ENCODE peak calls at places on chromosome 17, in seven cellular contexts. One of them, this sample, is unnamed.
A peak's percentile ranks its signal among the peaks of the same experiment; 100 is the strongest.

GRCh38 chr17:76562734-76563148 is 22.9 kb downstream of the PRCD start:
- DNase-seq in PC-3: peak; percentile 81
- DNase-seq in AG04450: peak; percentile 72
- DNase-seq in RWPE2: no peak
- DNase-seq in DND-41: no peak
- DNase-seq in GM13977: no peak
- DNase-seq in MCF 10A: peak; percentile 91
- DNase-seq in this sample: no peak

GRCh38 chr17:82370471-82371332 is 863 bp upstream of the UTS2R start:
- DNase-seq in PC-3: peak; percentile 8
- DNase-seq in AG04450: no peak
- DNase-seq in RWPE2: no peak
- DNase-seq in DND-41: no peak
- DNase-seq in GM13977: no peak
- DNase-seq in MCF 10A: no peak
- DNase-seq in this sample: peak; percentile 52

GRCh38 chr17:43723697-43724359 is 34.8 kb downstream of the SOST start:
- DNase-seq in PC-3: peak; percentile 90
- DNase-seq in AG04450: no peak
- DNase-seq in RWPE2: no peak
- DNase-seq in DND-41: no peak
- DNase-seq in GM13977: no peak
- DNase-seq in MCF 10A: peak; percentile 77
- DNase-seq in this sample: no peak

GRCh38 chr17:38619937-38620550 is 14.3 kb upstream of the SRCIN1 start:
- DNase-seq in PC-3: no peak
- DNase-seq in AG04450: no peak
- DNase-seq in RWPE2: no peak
- DNase-seq in DND-41: no peak
- DNase-seq in GM13977: peak; percentile 3
- DNase-seq in MCF 10A: no peak
- DNase-seq in this sample: no peak

GRCh38 chr17:63476857-63477470 is at the start of gene ACE:
- DNase-seq in PC-3: peak; percentile 54
- DNase-seq in AG04450: no peak
- DNase-seq in RWPE2: no peak
- DNase-seq in DND-41: peak; percentile 69
- DNase-seq in GM13977: peak; percentile 85
- DNase-seq in MCF 10A: no peak
- DNase-seq in this sample: peak; percentile 53

GRCh38 chr17:49218941-49219913 is 8.7 kb downstream of the ABI3 start:
- DNase-seq in PC-3: no peak
- DNase-seq in AG04450: no peak
- DNase-seq in RWPE2: no peak
- DNase-seq in DND-41: peak; percentile 69
- DNase-seq in GM13977: peak; percentile 78
- DNase-seq in MCF 10A: no peak
- DNase-seq in this sample: peak; percentile 83

GRCh38 chr17:4105232-4105631 is 37.6 kb downstream of the ZZEF1 start:
- DNase-seq in PC-3: no peak
- DNase-seq in AG04450: no peak
- DNase-seq in RWPE2: no peak
- DNase-seq in DND-41: no peak
- DNase-seq in GM13977: no peak
- DNase-seq in MCF 10A: no peak
- DNase-seq in this sample: no peak

GRCh38 chr17:63685021-63685420 is 14.9 kb downstream of the LIMD2 start:
- DNase-seq in PC-3: no peak
- DNase-seq in AG04450: no peak
- DNase-seq in RWPE2: no peak
- DNase-seq in DND-41: no peak
- DNase-seq in GM13977: no peak
- DNase-seq in MCF 10A: no peak
- DNase-seq in this sample: no peak

GRCh38 chr17:39461911-39462641 is 790 bp downstream of the CDK12 start:
- DNase-seq in PC-3: peak; percentile 7
- DNase-seq in AG04450: no peak
- DNase-seq in RWPE2: no peak
- DNase-seq in DND-41: peak; percentile 74
- DNase-seq in GM13977: no peak
- DNase-seq in MCF 10A: no peak
- DNase-seq in this sample: peak; percentile 48

GRCh38 chr17:34853916-34854315 is 107.3 kb downstream of the CCT6B start:
- DNase-seq in PC-3: no peak
- DNase-seq in AG04450: no peak
- DNase-seq in RWPE2: no peak
- DNase-seq in DND-41: no peak
- DNase-seq in GM13977: no peak
- DNase-seq in MCF 10A: no peak
- DNase-seq in this sample: no peak

GRCh38 chr17:34850023-34850422 is 111.2 kb downstream of the CCT6B start:
- DNase-seq in PC-3: no peak
- DNase-seq in AG04450: no peak
- DNase-seq in RWPE2: no peak
- DNase-seq in DND-41: no peak
- DNase-seq in GM13977: no peak
- DNase-seq in MCF 10A: peak; percentile 7
- DNase-seq in this sample: no peak

GRCh38 chr17:34852141-34852540 is 109.1 kb downstream of the CCT6B start:
- DNase-seq in PC-3: no peak
- DNase-seq in AG04450: no peak
- DNase-seq in RWPE2: no peak
- DNase-seq in DND-41: no peak
- DNase-seq in GM13977: no peak
- DNase-seq in MCF 10A: no peak
- DNase-seq in this sample: no peak

GRCh38 chr17:34850964-34851363 is 110.3 kb downstream of the CCT6B start:
- DNase-seq in PC-3: no peak
- DNase-seq in AG04450: no peak
- DNase-seq in RWPE2: no peak
- DNase-seq in DND-41: no peak
- DNase-seq in GM13977: no peak
- DNase-seq in MCF 10A: no peak
- DNase-seq in this sample: no peak

GRCh38 chr17:34852614-34853013 is 108.6 kb downstream of the CCT6B start:
- DNase-seq in PC-3: no peak
- DNase-seq in AG04450: no peak
- DNase-seq in RWPE2: no peak
- DNase-seq in DND-41: no peak
- DNase-seq in GM13977: no peak
- DNase-seq in MCF 10A: no peak
- DNase-seq in this sample: no peak
- TF ChIP-seq CTCF in PC-3: peak; percentile 19
- TF ChIP-seq CTCF in AG04450: no peak
- TF ChIP-seq CTCF in RWPE2: no peak
- TF ChIP-seq CTCF in DND-41: peak; percentile 28
- TF ChIP-seq CTCF in GM13977: no peak
- TF ChIP-seq CTCF in MCF 10A: no peak
- TF ChIP-seq CTCF in this sample: no peak

DNA sequence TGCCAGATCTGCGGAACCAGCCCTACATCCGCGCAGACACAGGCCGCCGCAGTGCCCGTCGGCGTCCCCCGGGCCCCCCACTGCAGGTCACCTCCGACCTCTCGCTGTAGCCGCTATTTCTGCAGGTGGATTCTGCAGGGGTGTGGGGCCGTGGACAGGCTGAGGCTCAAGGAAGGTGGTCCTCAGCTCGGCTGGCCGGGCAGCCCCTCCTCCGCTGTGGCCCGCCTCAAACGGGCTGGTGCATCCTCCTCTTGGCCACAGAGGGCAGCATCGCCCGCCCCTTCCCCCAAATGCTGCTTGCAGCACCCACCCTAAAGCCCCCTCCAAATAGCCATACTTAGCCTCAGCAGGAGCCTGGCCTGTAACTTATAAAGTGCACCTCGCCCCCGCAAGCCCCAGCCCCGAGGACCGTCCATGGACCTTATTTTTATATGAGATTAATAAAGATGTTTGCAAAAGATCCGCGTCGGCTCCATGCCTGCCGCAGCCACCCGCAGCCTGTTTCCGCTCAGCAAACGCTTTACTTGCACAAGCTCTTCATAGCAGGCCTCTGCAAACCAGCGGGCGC is 14.9 kb downstream of the SPATA32 start:
- DNase-seq in PC-3: peak; percentile 35
- DNase-seq in AG04450: no peak
- DNase-seq in RWPE2: peak; percentile 71
- DNase-seq in DND-41: no peak
- DNase-seq in GM13977: peak; percentile 74
- DNase-seq in MCF 10A: no peak
- DNase-seq in this sample: peak; percentile 87
- TF ChIP-seq CTCF in PC-3: peak; percentile 72
- TF ChIP-seq CTCF in AG04450: peak; percentile 65
- TF ChIP-seq CTCF in RWPE2: peak; percentile 63
- TF ChIP-seq CTCF in DND-41: peak; percentile 13
- TF ChIP-seq CTCF in GM13977: peak; percentile 35
- TF ChIP-seq CTCF in MCF 10A: peak; percentile 28
- TF ChIP-seq CTCF in this sample: peak; percentile 66

GRCh38 chr17:48021964-48022363 is 15.6 kb downstream of the COPZ2 start:
- DNase-seq in PC-3: no peak
- DNase-seq in AG04450: no peak
- DNase-seq in RWPE2: no peak
- DNase-seq in DND-41: no peak
- DNase-seq in GM13977: no peak
- DNase-seq in MCF 10A: no peak
- DNase-seq in this sample: no peak

GRCh38 chr17:48025040-48025903 is 12.3 kb downstream of the COPZ2 start:
- DNase-seq in PC-3: peak; percentile 99
- DNase-seq in AG04450: peak; percentile 93
- DNase-seq in RWPE2: peak; percentile 99
- DNase-seq in DND-41: peak; percentile 96
- DNase-seq in GM13977: peak; percentile 96
- DNase-seq in MCF 10A: peak; percentile 96
- DNase-seq in this sample: peak; percentile 98

GRCh38 chr17:48024149-48025039 is 13.2 kb downstream of the COPZ2 start:
- DNase-seq in PC-3: peak; percentile 94
- DNase-seq in AG04450: no peak
- DNase-seq in RWPE2: peak; percentile 78
- DNase-seq in DND-41: no peak
- DNase-seq in GM13977: no peak
- DNase-seq in MCF 10A: peak; percentile 79
- DNase-seq in this sample: peak; percentile 67

GRCh38 chr17:48022906-48023305 is 14.7 kb downstream of the COPZ2 start:
- DNase-seq in PC-3: peak; percentile 70
- DNase-seq in AG04450: no peak
- DNase-seq in RWPE2: no peak
- DNase-seq in DND-41: no peak
- DNase-seq in GM13977: no peak
- DNase-seq in MCF 10A: no peak
- DNase-seq in this sample: no peak

GRCh38 chr17:48023408-48024148 is 14.0 kb downstream of the COPZ2 start:
- DNase-seq in PC-3: peak; percentile 94
- DNase-seq in AG04450: no peak
- DNase-seq in RWPE2: peak; percentile 92
- DNase-seq in DND-41: no peak
- DNase-seq in GM13977: no peak
- DNase-seq in MCF 10A: peak; percentile 91
- DNase-seq in this sample: peak; percentile 73
- TF ChIP-seq CTCF in PC-3: peak; percentile 42
- TF ChIP-seq CTCF in AG04450: peak; percentile 21
- TF ChIP-seq CTCF in RWPE2: peak; percentile 41
- TF ChIP-seq CTCF in DND-41: no peak
- TF ChIP-seq CTCF in GM13977: no peak
- TF ChIP-seq CTCF in MCF 10A: peak; percentile 15
- TF ChIP-seq CTCF in this sample: peak; percentile 28

GRCh38 chr17:57121308-57122042 is 36.4 kb downstream of the AKAP1 start:
- DNase-seq in PC-3: peak; percentile 63
- DNase-seq in AG04450: no peak
- DNase-seq in RWPE2: no peak
- DNase-seq in DND-41: peak; percentile 34
- DNase-seq in GM13977: peak; percentile 40
- DNase-seq in MCF 10A: peak; percentile 49
- DNase-seq in this sample: peak; percentile 28
- TF ChIP-seq CTCF in PC-3: peak; percentile 77
- TF ChIP-seq CTCF in AG04450: peak; percentile 77
- TF ChIP-seq CTCF in RWPE2: peak; percentile 64
- TF ChIP-seq CTCF in DND-41: peak; percentile 50
- TF ChIP-seq CTCF in GM13977: peak; percentile 37
- TF ChIP-seq CTCF in MCF 10A: no peak
- TF ChIP-seq CTCF in this sample: no peak